ENCODE peak calls at places on chromosomes 4 and X, in five cellular contexts. E is heart right ventricle, N is esophagus muscularis mucosa, I is AG09309, Y is neural crest cell. U is an unnamed sample.

GRCh38 chr4:20086067-20086466 is 165.6 kb upstream of the SLIT2 start:
- DNase-seq in E (no peak), N (no peak), I (no peak), Y (no peak), U (no peak)

GRCh38 chr4:860561-860960 is 34.6 kb upstream of the CPLX1 start:
- DNase-seq in E (no peak), N (no peak), I (no peak), Y (no peak), U (peak)

GRCh38 chrX:123962006-123962485 is 540 bp downstream of the STAG2 start:
- DNase-seq in E (no peak), N (no peak), I (no peak), Y (no peak), U (no peak)

GRCh38 chrX:47815901-47816845 is 20.5 kb upstream of the ZNF81 start:
- DNase-seq in E (no peak), N (no peak), I (no peak), Y (no peak), U (no peak)

GRCh38 chr4:146654976-146655761 is 16.5 kb downstream of the POU4F2 start:
- DNase-seq in E (no peak), N (no peak), I (no peak), Y (peak), U (peak)

GRCh38 chr4:88283661-88284377 is 542 bp downstream of the PPM1K start:
- DNase-seq in E (peak), N (peak), I (no peak), Y (peak), U (peak)

GRCh38 chrX:129596077-129596476 is 56.0 kb downstream of the OCRL start:
- DNase-seq in E (no peak), N (no peak), I (no peak), Y (no peak), U (no peak)

GRCh38 chr4:155800685-155801343 is 42.0 kb downstream of the GUCY1B1 start:
- DNase-seq in E (no peak), N (no peak), I (no peak), Y (no peak), U (no peak)

GRCh38 chrX:68719904-68720614 is 72.6 kb downstream of the STARD8 start:
- DNase-seq in E (no peak), N (no peak), I (no peak), Y (no peak), U (no peak)

GRCh38 chrX:147079974-147080373 is 265.4 kb upstream of the CXorf51A start:
- DNase-seq in E (no peak), N (no peak), I (no peak), Y (no peak), U (no peak)

GRCh38 chr4:173346074-173346473 is 11.9 kb upstream of the HMGB2 start:
- DNase-seq in E (no peak), N (no peak), I (peak), Y (no peak), U (no peak)

GRCh38 chr4:129545599-129546278 is 449.8 kb downstream of the C4orf33 start:
- DNase-seq in E (peak), N (no peak), I (no peak), Y (no peak), U (no peak)

GRCh38 chr4:165164257-165164656 is 43.1 kb upstream of the KLHL2 start:
- DNase-seq in E (no peak), N (no peak), I (no peak), Y (no peak), U (no peak)

GRCh38 chrX:123084797-123085196 is 99.3 kb upstream of the GRIA3 start:
- DNase-seq in E (no peak), N (no peak), I (peak), Y (no peak), U (no peak)

GRCh38 chr4:100819505-100819904 is 301.7 kb upstream of the EMCN start:
- DNase-seq in E (no peak), N (no peak), I (no peak), Y (no peak), U (no peak)

GRCh38 chrX:14398725-14399124 is 130.6 kb upstream of the GLRA2 start:
- DNase-seq in E (no peak), N (no peak), I (peak), Y (no peak), U (no peak)

GRCh38 chr4:129929052-129929451 is 833.1 kb downstream of the C4orf33 start:
- DNase-seq in E (no peak), N (no peak), I (no peak), Y (peak), U (no peak)

GRCh38 chr4:35167385-35167784 is 1076.9 kb downstream of the ARAP2 start:
- DNase-seq in E (no peak), N (no peak), I (no peak), Y (no peak), U (no peak)

GRCh38 chr4:25378130-25378743 is 1.2 kb downstream of the ANAPC4 start:
- DNase-seq in E (no peak), N (no peak), I (no peak), Y (no peak), U (no peak)

GRCh38 chrX:133258481-133258880 is 40.3 kb upstream of the TFDP3 start:
- DNase-seq in E (no peak), N (no peak), I (no peak), Y (no peak), U (no peak)

GRCh38 chrX:132209527-132209926 is 9.7 kb downstream of the RAP2C start:
- DNase-seq in E (no peak), N (no peak), I (peak), Y (no peak), U (no peak)

GRCh38 chrX:110218591-110218990 is 99.3 kb downstream of the AMMECR1 start:
- DNase-seq in E (no peak), N (no peak), I (no peak), Y (no peak), U (no peak)

GRCh38 chr4:182143822-182144620 is 99.2 kb upstream of the TENM3 start:
- DNase-seq in E (no peak), N (no peak), I (peak), Y (peak), U (peak)

GRCh38 chr4:158170691-158171455 is 2.0 kb downstream of the GASK1B start:
- DNase-seq in E (peak), N (no peak), I (no peak), Y (no peak), U (peak)

GRCh38 chrX:110678591-110678990 is 117.0 kb downstream of the CHRDL1 start:
- DNase-seq in E (no peak), N (no peak), I (no peak), Y (no peak), U (no peak)

GRCh38 chr4:95889662-95890061 is 49.8 kb downstream of the PDHA2 start:
- DNase-seq in E (no peak), N (no peak), I (no peak), Y (no peak), U (no peak)

GRCh38 chrX:48971325-48972213 is at the start of gene KCND1:
- DNase-seq in E (peak), N (no peak), I (no peak), Y (no peak), U (peak)

GRCh38 chr4:139973015-139973414 is 181.0 kb downstream of the MAML3 start:
- DNase-seq in E (no peak), N (no peak), I (no peak), Y (no peak), U (no peak)

GRCh38 chr4:105022811-105023667 is 123.6 kb upstream of the TET2 start:
- DNase-seq in E (no peak), N (no peak), I (no peak), Y (no peak), U (no peak)

GRCh38 chr4:78777556-78777900 is 1.4 kb downstream of the BMP2K start:
- DNase-seq in E (no peak), N (no peak), I (no peak), Y (no peak), U (no peak)

GRCh38 chr4:139806929-139807328 is 141.3 kb downstream of the MGST2 start:
- DNase-seq in E (no peak), N (no peak), I (no peak), Y (no peak), U (no peak)

GRCh38 chr4:81590596-81590995 is 118.9 kb upstream of the RASGEF1B start:
- DNase-seq in E (no peak), N (no peak), I (no peak), Y (no peak), U (no peak)

GRCh38 chrX:18899796-18900380 is 84.0 kb downstream of the PHKA2 start:
- DNase-seq in E (no peak), N (no peak), I (no peak), Y (no peak), U (peak)

GRCh38 chr4:182877326-182877883 is 39.8 kb downstream of the DCTD start:
- DNase-seq in E (no peak), N (no peak), I (no peak), Y (no peak), U (no peak)

GRCh38 chr4:158823461-158823873 is 54.6 kb downstream of the FNIP2 start:
- DNase-seq in E (no peak), N (no peak), I (peak), Y (no peak), U (no peak)

GRCh38 chr4:80846210-80846609 is 184.3 kb upstream of the BMP3 start:
- DNase-seq in E (no peak), N (no peak), I (no peak), Y (no peak), U (no peak)

GRCh38 chrX:41689711-41690110 is 938 bp downstream of the GPR34 start:
- DNase-seq in E (no peak), N (no peak), I (no peak), Y (no peak), U (no peak)

GRCh38 chr4:8701101-8702019 is 108.8 kb downstream of the CPZ start:
- DNase-seq in E (no peak), N (no peak), I (no peak), Y (no peak), U (no peak)

GRCh38 chrX:22041931-22042530 is 9.9 kb downstream of the PHEX start:
- DNase-seq in E (no peak), N (no peak), I (no peak), Y (no peak), U (peak)

GRCh38 chr4:119629142-119629471 is 503 bp upstream of the PDE5A start:
- DNase-seq in E (no peak), N (no peak), I (no peak), Y (no peak), U (no peak)
- TF ChIP-seq CTCF in E (no peak), N (no peak), I (no peak), Y (no peak), U (no peak)

DNA sequence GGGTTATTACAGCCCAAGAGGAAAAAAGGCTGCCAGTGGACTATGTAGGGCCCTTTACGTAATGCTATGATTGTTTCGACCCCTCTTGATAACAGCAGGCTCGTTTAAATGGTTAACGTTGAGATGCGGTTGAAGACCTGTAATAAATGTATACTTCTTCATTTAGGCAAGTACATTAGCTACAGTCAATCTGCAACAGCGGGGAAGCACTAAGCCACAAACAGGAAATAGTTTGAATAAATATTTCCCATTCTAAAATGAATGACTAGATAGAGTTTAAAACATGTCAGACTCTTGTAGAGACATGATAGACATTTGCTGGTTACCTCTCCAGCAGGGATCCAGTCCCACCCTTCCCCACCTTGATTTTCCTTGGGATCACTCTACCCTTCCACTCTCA is 38.1 kb upstream of the STIM2 start:
- DNase-seq in E (no peak), N (no peak), I (no peak), Y (no peak), U (no peak)
- TF ChIP-seq CTCF in E (no peak), N (no peak), I (no peak), Y (no peak), U (no peak)

GRCh38 chrX:50905334-50905733 is 5.2 kb upstream of the BMP15 start:
- DNase-seq in E (no peak), N (no peak), I (no peak), Y (no peak), U (no peak)
- TF ChIP-seq CTCF in E (no peak), N (no peak), I (peak), Y (peak), U (peak)

GRCh38 chr4:40630335-40631021 is 814 bp upstream of the RBM47 start:
- DNase-seq in E (peak), N (no peak), I (no peak), Y (no peak), U (peak)
- TF ChIP-seq CTCF in E (no peak), N (no peak), I (no peak), Y (no peak), U (no peak)

DNA sequence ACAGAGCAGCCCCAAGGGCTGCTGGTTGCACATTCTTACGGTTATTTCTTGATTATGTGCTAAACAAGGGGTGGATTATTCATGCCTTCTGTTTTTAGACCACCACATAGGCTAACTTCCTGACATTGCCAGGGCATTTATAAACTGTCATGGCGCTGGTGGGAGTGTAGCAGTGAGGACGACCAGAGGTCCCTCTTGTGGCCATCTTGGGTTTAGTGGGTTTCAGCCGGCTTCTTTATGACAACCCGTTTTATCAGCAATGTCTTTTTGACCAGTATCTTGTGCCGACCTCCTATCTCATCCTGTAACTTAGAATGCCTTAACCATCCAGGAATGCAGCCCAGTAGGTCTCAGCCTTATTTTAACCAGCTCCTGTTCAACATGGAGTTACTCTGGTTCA is 212.4 kb upstream of the GRID2 start:
- DNase-seq in E (no peak), N (no peak), I (no peak), Y (no peak), U (peak)
- TF ChIP-seq CTCF in E (no peak), N (no peak), I (no peak), Y (peak), U (peak)